ENCODE peak calls at places on chromosome 3, in eight cellular contexts. A is NCI-H1436 treated with DMSO at 0.1 percent for 48 hours, L is glutamatergic neuron, V is T47D, K is H7, C is T-helper 2 cell, P is hepatic stellate cell, T is Right ventricle myocardium superior. B is an unnamed sample.

GRCh38 chr3:38000965-38001455 is 10.4 kb downstream of the VILL start:
- DNase-seq in A (no peak), L (no peak), V (no peak), K (no peak), C (no peak), P (no peak), T (no peak), B (no peak)

GRCh38 chr3:141331370-141332318 is 36.7 kb upstream of the ZBTB38 start:
- DNase-seq in A (no peak), L (peak; percentile 49), V (no peak), K (no peak), C (no peak), P (peak; percentile 85), T (peak; percentile 79), B (peak; percentile 88)

GRCh38 chr3:115758076-115758763 is 134.9 kb downstream of the GAP43 start:
- DNase-seq in A (peak; percentile 31), L (no peak), V (no peak), K (no peak), C (no peak), P (no peak), T (no peak), B (no peak)

GRCh38 chr3:50316657-50317242 is 5.8 kb downstream of the HYAL2 start:
- DNase-seq in A (no peak), L (no peak), V (peak; percentile 87), K (no peak), C (peak; percentile 56), P (no peak), T (no peak), B (no peak)

GRCh38 chr3:181431743-181432142 is 280.0 kb upstream of the SOX2 start:
- DNase-seq in A (no peak), L (no peak), V (no peak), K (no peak), C (no peak), P (no peak), T (no peak), B (no peak)

GRCh38 chr3:72595927-72596610 is 252.2 kb downstream of the SHQ1 start:
- DNase-seq in A (no peak), L (no peak), V (no peak), K (no peak), C (no peak), P (no peak), T (no peak), B (no peak)

GRCh38 chr3:48565591-48566400 is 2.2 kb upstream of the UCN2 start:
- DNase-seq in A (no peak), L (no peak), V (no peak), K (peak; percentile 58), C (no peak), P (peak; percentile 94), T (no peak), B (peak; percentile 64)

GRCh38 chr3:5226783-5227182 is 39.3 kb downstream of the EDEM1 start:
- DNase-seq in A (no peak), L (no peak), V (peak; percentile 62), K (no peak), C (no peak), P (peak; percentile 34), T (no peak), B (peak; percentile 27)

GRCh38 chr3:122560680-122561079 is 3.4 kb downstream of the PARP9 start:
- DNase-seq in A (no peak), L (no peak), V (peak; percentile 89), K (peak; percentile 40), C (peak; percentile 12), P (peak; percentile 53), T (no peak), B (peak; percentile 43)

GRCh38 chr3:2156244-2156847 is 57.7 kb downstream of the CNTN4 start:
- DNase-seq in A (no peak), L (peak; percentile 74), V (peak; percentile 62), K (peak; percentile 47), C (no peak), P (no peak), T (no peak), B (no peak)

GRCh38 chr3:24004171-24004938 is 59.3 kb downstream of the NR1D2 start:
- DNase-seq in A (no peak), L (no peak), V (no peak), K (no peak), C (no peak), P (no peak), T (no peak), B (no peak)

B was measured in fibroblast of gingiva.